ENCODE peak calls at places on chromosomes 1 and 21, in four cellular contexts. P is fibroblast of lung, B is HCT116, E is GM12878. F is an unnamed sample.

GRCh38 chr1:66925944-66926343 is 1.2 kb downstream of the MIER1 start:
- DNase-seq in P (no peak), B (no peak), E (no peak), F (peak)

GRCh38 chr1:85460555-85461088 is 4.3 kb downstream of the DDAH1 start:
- DNase-seq in P (no peak), B (no peak), E (no peak), F (no peak)

GRCh38 chr21:38219049-38219628 is 37.7 kb upstream of the KCNJ15 start:
- DNase-seq in P (peak), B (peak), E (no peak), F (peak)

GRCh38 chr1:64470670-64471217 is 815 bp downstream of the CACHD1 start:
- DNase-seq in P (peak), B (no peak), E (no peak), F (peak)

GRCh38 chr1:203179328-203180009 is 3.8 kb upstream of the MYBPH start:
- DNase-seq in P (no peak), B (no peak), E (no peak), F (peak)

GRCh38 chr1:89657886-89658285 is 25.0 kb downstream of the LRRC8C start:
- DNase-seq in P (no peak), B (no peak), E (peak), F (no peak)

GRCh38 chr1:19028110-19028509 is 71.6 kb upstream of the IFFO2 start:
- DNase-seq in P (no peak), B (no peak), E (no peak), F (no peak)

GRCh38 chr1:231315887-231316286 is 21.8 kb downstream of the EXOC8 start:
- DNase-seq in P (no peak), B (peak), E (no peak), F (peak)

GRCh38 chr1:183195146-183195571 is 9.1 kb downstream of the LAMC2 start:
- DNase-seq in P (peak), B (peak), E (no peak), F (no peak)

GRCh38 chr1:73839922-73840321 is 358.1 kb downstream of the LRRIQ3 start:
- DNase-seq in P (peak), B (no peak), E (no peak), F (peak)

GRCh38 chr21:33993286-33994231 is 78.0 kb upstream of the ATP5PO start:
- DNase-seq in P (no peak), B (no peak), E (no peak), F (no peak)

GRCh38 chr1:152024228-152024627 is 12.6 kb downstream of the S100A11 start:
- DNase-seq in P (no peak), B (no peak), E (no peak), F (peak)

GRCh38 chr1:150321826-150322166 is 463 bp downstream of the PRPF3 start:
- DNase-seq in P (peak), B (no peak), E (no peak), F (no peak)

GRCh38 chr1:113868387-113869083 is 3.0 kb downstream of the PTPN22 start:
- DNase-seq in P (peak), B (no peak), E (no peak), F (no peak)

GRCh38 chr1:234970731-234971476 is 157.7 kb downstream of the TOMM20 start:
- DNase-seq in P (peak), B (no peak), E (no peak), F (peak)

GRCh38 chr1:53576381-53576801 is 117.2 kb downstream of the DMRTB1 start:
- DNase-seq in P (no peak), B (no peak), E (no peak), F (no peak)

GRCh38 chr1:112507336-112507735 is 1.4 kb upstream of the WNT2B start:
- DNase-seq in P (no peak), B (no peak), E (no peak), F (no peak)

GRCh38 chr1:50735443-50735842 is 224.6 kb downstream of the FAF1 start:
- DNase-seq in P (peak), B (no peak), E (no peak), F (peak)

GRCh38 chr1:236451796-236452373 is 57.8 kb downstream of the EDARADD start:
- DNase-seq in P (no peak), B (peak), E (no peak), F (peak)

GRCh38 chr21:38671716-38672115 is 134.0 kb upstream of the ETS2 start:
- DNase-seq in P (peak), B (no peak), E (no peak), F (no peak)

GRCh38 chr1:218273757-218274505 is 11.2 kb upstream of the RRP15 start:
- DNase-seq in P (no peak), B (no peak), E (no peak), F (peak)

GRCh38 chr1:119506941-119507340 is at the start of gene HSD3B1:
- DNase-seq in P (no peak), B (no peak), E (no peak), F (no peak)

GRCh38 chr1:62299426-62300200 is 19.6 kb downstream of the KANK4 start:
- DNase-seq in P (peak), B (no peak), E (no peak), F (no peak)

GRCh38 chr21:31682625-31683024 is 23.1 kb downstream of the SOD1 start:
- DNase-seq in P (peak), B (no peak), E (no peak), F (no peak)
- TF ChIP-seq EZH2 in P (no peak), B (no peak), E (no peak), F (no peak)

GRCh38 chr1:102699524-102699923 is 408.8 kb downstream of the COL11A1 start:
- DNase-seq in P (no peak), B (no peak), E (no peak), F (no peak)
- H3K9ac ChIP-seq in P (no peak), B (no peak), E (no peak), F (no peak)

GRCh38 chr1:25568834-25569598 is 25.6 kb downstream of the LDLRAP1 start:
- DNase-seq in P (peak), B (peak), E (no peak), F (no peak)

GRCh38 chr1:25566186-25566729 is 22.9 kb downstream of the LDLRAP1 start:
- DNase-seq in P (no peak), B (no peak), E (no peak), F (no peak)

GRCh38 chr1:25568090-25568833 is 24.9 kb downstream of the LDLRAP1 start:
- DNase-seq in P (peak), B (peak), E (no peak), F (peak)

GRCh38 chr1:25566730-25567341 is 23.4 kb downstream of the LDLRAP1 start:
- DNase-seq in P (peak), B (no peak), E (no peak), F (peak)

GRCh38 chr1:25567710-25568089 is 24.3 kb downstream of the LDLRAP1 start:
- DNase-seq in P (no peak), B (no peak), E (no peak), F (no peak)
- H3K4me2 ChIP-seq in P (peak), B (peak), E (no peak), F (no peak)

GRCh38 chr1:41362749-41363631 is 1.8 kb downstream of the FOXO6 start:
- DNase-seq in P (no peak), B (no peak), E (no peak), F (no peak)
- TF ChIP-seq EZH2 in P (peak), B (no peak), E (no peak), F (no peak)

GRCh38 chr1:205451202-205451601 is 4.6 kb downstream of the BLACAT1 start:
- DNase-seq in P (no peak), B (no peak), E (no peak), F (peak)

GRCh38 chr1:205451759-205452164 is 4.1 kb downstream of the BLACAT1 start:
- DNase-seq in P (no peak), B (no peak), E (no peak), F (peak)

GRCh38 chr1:205449750-205450443 is 5.9 kb downstream of the BLACAT1 start:
- DNase-seq in P (peak), B (peak), E (no peak), F (peak)

GRCh38 chr1:205449254-205449749 is 6.5 kb downstream of the BLACAT1 start:
- DNase-seq in P (no peak), B (no peak), E (no peak), F (peak)

DNA sequence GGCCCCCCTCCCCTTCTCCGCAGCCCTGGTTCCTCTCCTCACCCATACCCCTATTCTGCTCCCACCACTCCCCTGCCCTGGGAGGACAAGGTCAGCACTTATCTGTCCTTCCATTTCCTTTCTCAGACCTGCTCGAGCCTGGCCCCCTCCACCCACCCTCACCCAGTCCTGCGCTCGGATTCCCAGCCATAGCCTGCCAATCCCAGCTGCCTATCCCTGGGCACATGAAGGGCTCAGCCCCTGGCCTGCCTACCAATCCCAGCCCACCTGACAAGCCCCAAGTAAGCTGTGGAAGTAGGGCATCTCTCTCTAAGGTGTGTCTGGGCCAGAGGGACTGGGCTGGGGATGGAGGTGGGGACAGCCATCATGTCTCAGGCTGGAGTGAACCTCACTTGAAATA is 5.4 kb downstream of the BLACAT1 start:
- DNase-seq in P (no peak), B (peak), E (no peak), F (peak)
- H3K9ac ChIP-seq in P (no peak), B (peak), E (no peak), F (no peak)

F was measured in neural progenitor cell.